ENCODE peak calls at places on chromosomes 16 and 17, in four cellular contexts. W is left ventricle myocardium inferior, K is GM23248, M is esophagus squamous epithelium. L is an unnamed sample.

GRCh38 chr17:4436846-4437245 is 3.1 kb downstream of the SPNS3 start:
- DNase-seq in W (no peak), K (no peak), M (no peak), L (no peak)

GRCh38 chr16:1290860-1291575 is 18.4 kb upstream of the UBE2I start:
- DNase-seq in W (no peak), K (no peak), M (no peak), L (no peak)

GRCh38 chr17:17204041-17204591 is 2.0 kb downstream of the PLD6 start:
- DNase-seq in W (peak; percentile 60), K (no peak), M (no peak), L (no peak)

GRCh38 chr17:39828443-39828842 is 35.7 kb downstream of the IKZF3 start:
- DNase-seq in W (no peak), K (no peak), M (no peak), L (no peak)

GRCh38 chr17:17757944-17758343 is 76.7 kb downstream of the RAI1 start:
- DNase-seq in W (no peak), K (no peak), M (no peak), L (no peak)

GRCh38 chr17:6969323-6969726 is 26.5 kb upstream of the ALOX12 start:
- DNase-seq in W (no peak), K (peak; percentile 3), M (no peak), L (no peak)

GRCh38 chr17:6420173-6420641 is 14.7 kb downstream of the AIPL1 start:
- DNase-seq in W (no peak), K (peak; percentile 46), M (no peak), L (peak; percentile 92)

GRCh38 chr16:12403746-12404658 is 399.7 kb downstream of the CPPED1 start:
- DNase-seq in W (no peak), K (no peak), M (no peak), L (no peak)

GRCh38 chr16:85513180-85513579 is 99.9 kb upstream of the GSE1 start:
- DNase-seq in W (no peak), K (no peak), M (no peak), L (no peak)

GRCh38 chr17:10875411-10875810 is 37.5 kb upstream of the PIRT start:
- DNase-seq in W (no peak), K (peak; percentile 44), M (no peak), L (peak; percentile 94)

GRCh38 chr17:32970281-32970680 is 21.4 kb upstream of the SPACA3 start:
- DNase-seq in W (no peak), K (peak; percentile 23), M (no peak), L (no peak)

GRCh38 chr17:16439303-16439791 is 24.0 kb downstream of the TRPV2 start:
- DNase-seq in W (no peak), K (peak; percentile 48), M (no peak), L (no peak)

GRCh38 chr17:81930142-81931125 is 2.9 kb upstream of the MAFG start:
- DNase-seq in W (peak; percentile 11), K (peak; percentile 47), M (no peak), L (peak; percentile 75)

GRCh38 chr17:74815067-74815466 is 38.9 kb upstream of the NAT9 start:
- DNase-seq in W (no peak), K (no peak), M (no peak), L (no peak)

GRCh38 chr17:4097165-4097960 is 45.5 kb downstream of the ZZEF1 start:
- DNase-seq in W (no peak), K (no peak), M (no peak), L (no peak)

GRCh38 chr16:82062645-82063058 is 27.6 kb downstream of the HSD17B2 start:
- DNase-seq in W (no peak), K (peak; percentile 80), M (no peak), L (no peak)

GRCh38 chr16:35134471-35134870 is 1675.1 kb downstream of the TP53TG3F start:
- DNase-seq in W (no peak), K (no peak), M (no peak), L (no peak)

GRCh38 chr17:81057079-81057730 is 22.3 kb downstream of the BAIAP2 start:
- DNase-seq in W (peak; percentile 69), K (peak; percentile 51), M (no peak), L (peak; percentile 78)

DNA sequence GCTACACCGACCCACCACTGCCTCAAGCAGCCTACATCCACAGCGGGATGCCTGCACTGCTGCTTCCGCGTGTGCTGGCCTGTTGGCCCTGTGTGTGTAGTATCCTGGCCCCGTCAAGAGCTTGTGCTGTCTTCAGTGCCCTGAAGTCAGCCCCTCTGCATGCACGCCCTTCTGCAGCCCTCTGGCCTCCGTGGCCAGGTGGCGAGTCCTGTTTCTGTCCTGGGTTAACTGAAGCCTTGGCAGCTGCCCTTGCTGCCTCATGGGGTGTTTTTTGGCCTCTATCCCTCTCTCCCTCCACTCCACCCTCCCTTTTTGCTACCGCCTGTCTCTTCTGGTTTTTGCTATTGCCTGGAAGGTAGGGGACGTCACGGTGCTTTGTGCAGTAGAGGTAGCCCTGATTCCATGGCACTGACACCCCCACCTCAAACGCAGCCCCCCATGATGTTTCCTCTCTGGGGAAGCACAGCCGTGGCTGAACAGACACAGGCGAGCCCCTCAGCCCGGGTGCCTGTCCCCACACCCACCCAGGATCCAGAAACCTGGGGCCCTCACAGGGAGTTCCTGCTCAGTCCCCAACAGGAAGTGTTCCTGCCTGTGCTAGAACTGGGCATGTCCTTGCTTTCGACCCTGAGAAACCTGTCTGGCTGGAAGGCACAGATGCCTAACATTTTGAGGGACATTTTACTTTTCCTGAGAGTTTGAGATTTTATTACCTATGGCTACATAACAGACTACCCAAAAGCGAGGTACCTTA is 18.8 kb upstream of the AMZ2 start:
- DNase-seq in W (no peak), K (no peak), M (no peak), L (no peak)
- H3K27ac ChIP-seq in W (peak overlapping the region; percentile 40), K (no peak overlapping the region), M (peak overlapping the region; percentile 78), L (no peak overlapping the region)

DNA sequence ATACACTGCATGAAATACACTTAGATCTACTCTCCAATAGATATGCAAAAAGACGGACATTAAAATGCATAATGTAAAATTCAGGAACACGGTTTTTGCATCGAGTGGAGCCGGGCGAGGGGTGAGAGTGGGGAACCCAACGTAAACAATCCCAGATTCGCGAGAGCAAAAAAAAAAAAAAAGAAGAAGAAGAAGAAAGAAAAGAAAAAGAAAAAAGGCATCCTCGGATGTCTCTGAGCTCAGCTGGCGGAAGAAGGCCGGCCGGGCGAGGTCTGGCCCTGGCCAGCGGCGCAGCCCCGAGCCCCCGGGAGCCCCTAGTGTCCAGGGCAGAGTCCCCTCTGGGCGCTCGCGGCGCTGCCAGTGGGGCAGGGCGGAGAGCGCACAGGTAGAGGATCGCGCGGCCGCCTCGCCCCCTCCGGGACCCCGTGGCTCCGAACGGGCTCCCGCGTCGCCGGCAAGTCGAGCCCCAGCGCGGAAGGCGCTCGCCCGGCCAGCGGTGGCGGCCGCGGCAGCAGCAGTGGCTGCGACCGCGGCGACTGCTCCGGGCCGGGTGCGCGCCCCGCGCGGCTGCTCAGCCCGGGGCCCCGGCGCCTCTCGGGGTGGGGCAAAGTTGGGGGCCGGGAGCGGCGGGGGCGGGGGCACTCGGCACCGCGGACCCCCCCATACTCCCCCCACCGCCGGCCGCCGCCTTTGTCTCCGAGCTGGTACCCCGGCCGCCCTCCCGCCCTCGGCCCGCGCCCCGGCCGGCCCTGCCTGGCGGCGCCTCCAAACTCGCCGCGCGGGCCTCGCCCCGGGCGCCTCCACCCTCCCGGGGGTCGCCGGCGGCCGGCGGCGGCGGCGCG is 9.7 kb upstream of the ZFHX3 start:
- DNase-seq in W (peak; percentile 48), K (peak; percentile 69), M (no peak), L (peak; percentile 75)
- H3K4me1 ChIP-seq in W (peaks cover 68% of the 10 kb centered on the region), K (peaks cover 37% of the 10 kb centered on the region), M (peaks cover 62% of the 10 kb centered on the region), L (peaks cover 6% of the 10 kb centered on the region)

GRCh38 chr16:84368327-84368996 is at the start of gene ATP2C2:
- DNase-seq in W (no peak), K (no peak), M (no peak), L (peak; percentile 95)
- H3K4me3 ChIP-seq in W (peak within 1 kb of the TSS; percentile 25), K (no peak within 1 kb of the TSS), M (peak within 1 kb of the TSS; percentile 58), L (peak within 1 kb of the TSS; percentile 78)

DNA sequence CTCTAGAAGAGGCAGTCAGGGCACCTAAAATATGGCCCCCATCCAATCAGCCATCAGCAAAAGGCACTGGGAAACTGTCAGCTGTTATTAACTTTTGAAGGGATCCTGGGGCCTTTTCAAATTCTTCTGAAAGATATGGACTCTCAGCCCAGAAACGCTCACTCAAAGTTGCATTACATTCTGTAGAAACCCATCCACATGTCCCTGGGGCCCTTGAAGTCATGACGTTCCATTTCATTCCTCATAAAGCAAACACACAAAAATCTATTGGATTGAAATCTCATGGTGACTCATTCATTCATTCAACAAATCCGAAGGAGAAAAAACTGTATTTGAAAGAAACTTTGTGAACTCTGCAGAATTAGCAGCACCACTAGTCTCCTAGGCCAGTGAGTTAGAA is 215.3 kb downstream of the C16orf95 start:
- DNase-seq in W (no peak), K (peak; percentile 61), M (no peak), L (no peak)
- H3K27ac ChIP-seq in W (no peak overlapping the region), K (no peak overlapping the region), M (no peak overlapping the region), L (no peak overlapping the region)

GRCh38 chr17:28745777-28746473 is 2.1 kb downstream of the TRAF4 start:
- DNase-seq in W (no peak), K (peak; percentile 74), M (no peak), L (peak; percentile 80)
- H3K4me1 ChIP-seq in W (peaks cover 62% of the 10 kb centered on the region), K (peaks cover 21% of the 10 kb centered on the region), M (peaks cover 96% of the 10 kb centered on the region), L (peaks cover 12% of the 10 kb centered on the region)

GRCh38 chr17:31731119-31731518 is 127.9 kb downstream of the COPRS start:
- DNase-seq in W (no peak), K (no peak), M (no peak), L (no peak)
- H3K4me3 ChIP-seq in W (no peak overlapping the region), K (no peak overlapping the region), M (no peak overlapping the region), L (no peak overlapping the region)

DNA sequence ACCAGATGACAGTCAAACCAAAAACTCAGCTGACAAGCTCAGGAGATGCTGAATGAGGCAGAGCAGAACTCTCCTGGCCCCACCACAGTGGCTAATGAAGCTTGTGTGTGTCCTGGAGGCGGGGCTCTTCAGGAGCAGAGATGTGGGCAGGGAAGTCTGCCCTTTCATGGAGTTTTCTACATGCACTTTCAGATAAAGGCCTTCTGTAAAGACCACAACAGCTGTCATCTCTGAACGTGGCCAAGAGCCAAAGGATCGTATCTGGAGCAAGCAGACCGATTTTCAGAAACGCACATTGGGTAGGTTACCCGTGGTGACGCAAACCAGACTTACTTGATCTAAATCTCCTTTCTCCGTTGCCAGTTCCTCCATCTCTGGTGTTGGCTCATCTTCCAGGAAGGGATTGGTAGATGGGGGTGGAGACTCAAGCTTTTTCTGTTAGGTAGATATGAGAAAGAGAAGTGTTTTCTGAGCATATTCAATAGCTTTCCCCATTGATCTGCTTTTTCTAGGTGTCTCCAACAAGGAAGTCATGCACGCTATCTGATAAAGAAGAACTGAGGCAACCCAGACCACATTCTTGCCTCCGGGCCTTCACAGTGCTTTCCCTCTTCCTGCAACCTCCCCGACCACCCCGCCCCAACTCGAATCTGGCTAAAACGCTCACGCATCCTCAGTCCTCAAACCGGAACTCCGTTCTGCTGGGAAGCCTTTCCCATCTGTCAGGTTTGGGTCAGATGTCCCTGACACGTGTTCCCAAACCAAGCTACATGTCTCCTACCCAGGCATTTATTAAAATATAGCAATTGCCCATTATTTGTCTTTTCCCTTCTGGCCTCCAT is 113.0 kb downstream of the VPS53 start:
- DNase-seq in W (no peak), K (peak; percentile 50), M (no peak), L (no peak)
- H3K27ac ChIP-seq in W (no peak overlapping the region), K (peak overlapping the region; percentile 57), M (peak overlapping the region; percentile 12), L (no peak overlapping the region)